ENCODE peak calls at places on chromosomes 16 and 17, in four cellular contexts. One of them, this sample, is unnamed.

GRCh38 chr17:51901242-51901641 is 257.3 kb downstream of the CA10 start:
- DNase-seq in HEK293T: no peak
- DNase-seq in left colon: no peak
- DNase-seq in GM03348: no peak
- DNase-seq in this sample: no peak

GRCh38 chr17:9981344-9981915 is 76.4 kb upstream of the RCVRN start:
- DNase-seq in HEK293T: no peak
- DNase-seq in left colon: no peak
- DNase-seq in GM03348: no peak
- DNase-seq in this sample: no peak

GRCh38 chr16:84617068-84617630 is 729 bp downstream of the COTL1 start:
- DNase-seq in HEK293T: peak
- DNase-seq in left colon: peak
- DNase-seq in GM03348: peak
- DNase-seq in this sample: no peak

GRCh38 chr17:77830816-77831490 is 127.5 kb upstream of the TNRC6C start:
- DNase-seq in HEK293T: no peak
- DNase-seq in left colon: no peak
- DNase-seq in GM03348: no peak
- DNase-seq in this sample: no peak

GRCh38 chr16:11499295-11500089 is 87.2 kb downstream of the LITAF start:
- DNase-seq in HEK293T: no peak
- DNase-seq in left colon: no peak
- DNase-seq in GM03348: no peak
- DNase-seq in this sample: no peak

GRCh38 chr16:85994492-85995433 is 95.8 kb downstream of the IRF8 start:
- DNase-seq in HEK293T: no peak
- DNase-seq in left colon: peak
- DNase-seq in GM03348: no peak
- DNase-seq in this sample: no peak

GRCh38 chr16:68311316-68311620 is 449 bp downstream of the PRMT7 start:
- DNase-seq in HEK293T: peak
- DNase-seq in left colon: no peak
- DNase-seq in GM03348: no peak
- DNase-seq in this sample: no peak

GRCh38 chr16:66188786-66189725 is 177.4 kb upstream of the CDH5 start:
- DNase-seq in HEK293T: no peak
- DNase-seq in left colon: no peak
- DNase-seq in GM03348: peak
- DNase-seq in this sample: peak

GRCh38 chr17:12024332-12024731 is 3.7 kb downstream of the MAP2K4 start:
- DNase-seq in HEK293T: no peak
- DNase-seq in left colon: no peak
- DNase-seq in GM03348: peak
- DNase-seq in this sample: no peak

GRCh38 chr17:2213291-2213960 is 90.2 kb downstream of the SMG6 start:
- DNase-seq in HEK293T: no peak
- DNase-seq in left colon: no peak
- DNase-seq in GM03348: peak
- DNase-seq in this sample: no peak